ENCODE peak calls at places on chromosomes 11 and 22, in ten cellular contexts. L is psoas muscle; O is BE2C; V is Panc1; P is CD8-positive, alpha-beta T cell; Y is tibial artery; F is adrenal gland; W is colonic mucosa; C is H9; R is mammary epithelial cell. Q is an unnamed sample.
A peak's percentile ranks its signal among the peaks of the same experiment; 100 is the strongest.

GRCh38 chr22:49926916-49927315 is 8.5 kb downstream of the CRELD2 start:
- DNase-seq in L (no peak), O (no peak), V (no peak), P (no peak), Y (no peak), F (no peak), W (no peak), C (no peak), R (no peak), Q (no peak)

GRCh38 chr11:121212696-121213567 is 79.6 kb upstream of the SC5D start:
- DNase-seq in L (no peak), O (peak; percentile 23), V (no peak), P (no peak), Y (no peak), F (peak; percentile 56), W (no peak), C (no peak), R (no peak), Q (no peak)

GRCh38 chr22:47835726-47836125 is 1073.3 kb downstream of the TBC1D22A start:
- DNase-seq in L (no peak), O (no peak), V (no peak), P (no peak), Y (no peak), F (no peak), W (no peak), C (no peak), R (peak; percentile 71), Q (no peak)

GRCh38 chr11:16041207-16041606 is 315.1 kb downstream of the SOX6 start:
- DNase-seq in L (no peak), O (no peak), V (no peak), P (no peak), Y (no peak), F (no peak), W (no peak), C (no peak), R (no peak), Q (no peak)

GRCh38 chr11:86579406-86579731 is 93.0 kb downstream of the ME3 start:
- DNase-seq in L (no peak), O (no peak), V (no peak), P (no peak), Y (no peak), F (no peak), W (no peak), C (no peak), R (no peak), Q (no peak)

GRCh38 chr11:12455938-12456337 is 78.6 kb downstream of the PARVA start:
- DNase-seq in L (no peak), O (no peak), V (no peak), P (no peak), Y (no peak), F (no peak), W (no peak), C (no peak), R (no peak), Q (no peak)

GRCh38 chr11:5550440-5551095 is 2.2 kb upstream of the OR52H1 start:
- DNase-seq in L (no peak), O (no peak), V (peak; percentile 54), P (no peak), Y (no peak), F (no peak), W (no peak), C (no peak), R (peak; percentile 68), Q (no peak)

GRCh38 chr22:48021946-48022345 is 1259.5 kb downstream of the TBC1D22A start:
- DNase-seq in L (no peak), O (no peak), V (no peak), P (no peak), Y (no peak), F (no peak), W (no peak), C (no peak), R (no peak), Q (no peak)

GRCh38 chr11:8567597-8568198 is 26.3 kb downstream of the STK33 start:
- DNase-seq in L (no peak), O (no peak), V (no peak), P (no peak), Y (no peak), F (no peak), W (no peak), C (no peak), R (peak; percentile 65), Q (no peak)

GRCh38 chr11:22599458-22599857 is 26.2 kb downstream of the FANCF start:
- DNase-seq in L (no peak), O (no peak), V (no peak), P (no peak), Y (no peak), F (no peak), W (no peak), C (no peak), R (no peak), Q (no peak)

GRCh38 chr11:113203332-113203731 is 111.1 kb upstream of the TTC12 start:
- DNase-seq in L (no peak), O (peak; percentile 71), V (no peak), P (no peak), Y (no peak), F (no peak), W (no peak), C (no peak), R (no peak), Q (no peak)

GRCh38 chr11:17547051-17547577 is at the start of gene OTOG:
- DNase-seq in L (no peak), O (peak; percentile 31), V (no peak), P (no peak), Y (no peak), F (no peak), W (no peak), C (peak; percentile 96), R (no peak), Q (no peak)

GRCh38 chr11:26229270-26229669 is 102.7 kb upstream of the ANO3 start:
- DNase-seq in L (no peak), O (no peak), V (no peak), P (no peak), Y (no peak), F (no peak), W (no peak), C (no peak), R (peak; percentile 60), Q (no peak)

GRCh38 chr11:26227883-26228502 is 103.9 kb upstream of the ANO3 start:
- DNase-seq in L (no peak), O (no peak), V (no peak), P (no peak), Y (no peak), F (no peak), W (no peak), C (no peak), R (no peak), Q (no peak)

GRCh38 chr11:26228778-26229177 is 103.2 kb upstream of the ANO3 start:
- DNase-seq in L (no peak), O (no peak), V (no peak), P (no peak), Y (no peak), F (no peak), W (no peak), C (no peak), R (no peak), Q (no peak)

GRCh38 chr11:26225643-26226042 is 106.3 kb upstream of the ANO3 start:
- DNase-seq in L (no peak), O (no peak), V (no peak), P (no peak), Y (no peak), F (no peak), W (no peak), C (no peak), R (no peak), Q (no peak)

GRCh38 chr11:26227311-26227710 is 104.6 kb upstream of the ANO3 start:
- DNase-seq in L (no peak), O (no peak), V (peak; percentile 65), P (no peak), Y (no peak), F (no peak), W (no peak), C (no peak), R (peak; percentile 89), Q (no peak)
- TF ChIP-seq CTCF in L (peak; percentile 41), O (peak; percentile 36), V (peak; percentile 16), P (no peak), Y (peak; percentile 52), F (peak; percentile 56), W (peak; percentile 15), C (peak; percentile 41), R (peak; percentile 57), Q (no peak)

GRCh38 chr11:33500331-33500730 is 200.3 kb downstream of the C11orf91 start:
- DNase-seq in L (no peak), O (no peak), V (no peak), P (no peak), Y (no peak), F (no peak), W (no peak), C (no peak), R (no peak), Q (no peak)
- H3K4me1 ChIP-seq in L (no peaks in the 10 kb centered on the region), O (no peaks in the 10 kb centered on the region), V (no peaks in the 10 kb centered on the region), P (no peaks in the 10 kb centered on the region), Y (no peaks in the 10 kb centered on the region), F (no peaks in the 10 kb centered on the region), W (no peaks in the 10 kb centered on the region), C (no peaks in the 10 kb centered on the region), R (no peaks in the 10 kb centered on the region), Q (no peaks in the 10 kb centered on the region)

GRCh38 chr22:18093661-18094060 is 15.9 kb downstream of the PEX26 start:
- DNase-seq in L (no peak), O (no peak), V (no peak), P (no peak), Y (no peak), F (no peak), W (no peak), C (no peak), R (no peak), Q (no peak)

GRCh38 chr22:18088825-18089568 is 11.2 kb downstream of the PEX26 start:
- DNase-seq in L (peak; percentile 66), O (no peak), V (no peak), P (no peak), Y (no peak), F (peak; percentile 81), W (peak; percentile 59), C (no peak), R (no peak), Q (no peak)

GRCh38 chr22:18090286-18090685 is 12.5 kb downstream of the PEX26 start:
- DNase-seq in L (no peak), O (no peak), V (no peak), P (no peak), Y (no peak), F (no peak), W (no peak), C (no peak), R (no peak), Q (no peak)

GRCh38 chr22:18091478-18091877 is 13.7 kb downstream of the PEX26 start:
- DNase-seq in L (no peak), O (no peak), V (no peak), P (no peak), Y (no peak), F (peak; percentile 37), W (no peak), C (no peak), R (no peak), Q (no peak)

GRCh38 chr22:18091916-18092526 is 14.2 kb downstream of the PEX26 start:
- DNase-seq in L (peak; percentile 82), O (no peak), V (no peak), P (no peak), Y (no peak), F (peak; percentile 88), W (peak; percentile 89), C (no peak), R (peak; percentile 69), Q (peak; percentile 38)
- TF ChIP-seq CTCF in L (peak; percentile 17), O (no peak), V (no peak), P (no peak), Y (no peak), F (no peak), W (no peak), C (no peak), R (peak; percentile 39), Q (no peak)

GRCh38 chr11:66462010-66462409 is 4.7 kb upstream of the PELI3 start:
- DNase-seq in L (no peak), O (no peak), V (no peak), P (no peak), Y (no peak), F (no peak), W (no peak), C (no peak), R (no peak), Q (no peak)
- H3K4me1 ChIP-seq in L (peaks cover 3% of the 10 kb centered on the region), O (no peaks in the 10 kb centered on the region), V (peaks cover 3% of the 10 kb centered on the region), P (peaks cover 9% of the 10 kb centered on the region), Y (peaks cover 7% of the 10 kb centered on the region), F (no peaks in the 10 kb centered on the region), W (peaks cover 5% of the 10 kb centered on the region), C (no peaks in the 10 kb centered on the region), R (peaks cover 4% of the 10 kb centered on the region), Q (no peaks in the 10 kb centered on the region)